ENCODE peak calls at places on chromosomes 11 and 22, in seven cellular contexts. E is CD8-positive, alpha-beta T cell; K is GM12865; H is PC-3; Y is cardiac fibroblast; X is epithelial cell of esophagus; S is H1. W is an unnamed sample.

GRCh38 chr22:26592368-26593015 is 2.6 kb upstream of the TPST2 start:
- DNase-seq in E (no peak), S (no peak), K (peak), H (no peak), X (peak), Y (no peak), W (no peak)

GRCh38 chr11:17156283-17156682 is 51.5 kb downstream of the PIK3C2A start:
- DNase-seq in X (no peak), K (no peak), S (no peak), H (no peak), E (no peak), Y (no peak), W (no peak)

GRCh38 chr11:64809781-64810241 is 540 bp downstream of the MEN1 start:
- DNase-seq in H (peak), Y (no peak), K (peak), S (peak), X (peak), E (no peak), W (no peak)

GRCh38 chr11:66100272-66101037 is 30.4 kb downstream of the PACS1 start:
- DNase-seq in Y (no peak), S (no peak), H (no peak), K (peak), E (peak), X (peak), W (no peak)

GRCh38 chr11:91248199-91248807 is 976.3 kb upstream of the FAT3 start:
- DNase-seq in K (peak), E (no peak), H (peak), S (no peak), Y (peak), X (peak), W (no peak)

GRCh38 chr11:92224394-92225205 is at the start of gene FAT3:
- DNase-seq in K (no peak), X (peak), H (no peak), S (peak), E (no peak), Y (peak), W (peak)

GRCh38 chr11:57376095-57376812 is 4.7 kb downstream of the PRG3 start:
- DNase-seq in X (no peak), K (no peak), S (no peak), E (no peak), Y (no peak), H (no peak), W (no peak)

GRCh38 chr22:23565942-23566715 is 14.0 kb downstream of the IGLL1 start:
- DNase-seq in H (no peak), X (no peak), Y (no peak), K (no peak), S (peak), E (no peak), W (no peak)

GRCh38 chr11:105856954-105857353 is 165.1 kb downstream of the MSANTD4 start:
- DNase-seq in S (no peak), K (no peak), E (no peak), Y (no peak), X (no peak), H (no peak), W (no peak)

GRCh38 chr11:31625868-31626267 is 116.3 kb downstream of the ELP4 start:
- DNase-seq in E (no peak), Y (no peak), K (no peak), S (no peak), H (no peak), X (no peak), W (no peak)

GRCh38 chr11:12922418-12922817 is 86.7 kb upstream of the RASSF10 start:
- DNase-seq in S (no peak), H (no peak), Y (peak), X (no peak), K (no peak), E (no peak), W (no peak)

GRCh38 chr22:26828311-26828710 is 170.9 kb downstream of the MIAT start:
- DNase-seq in S (no peak), Y (no peak), K (peak), H (no peak), X (peak), E (no peak), W (no peak)

GRCh38 chr11:66974724-66975402 is at the start of gene C11orf86:
- DNase-seq in K (no peak), Y (no peak), S (peak), H (no peak), X (no peak), E (no peak), W (no peak)

GRCh38 chr11:70567680-70568503 is 169.6 kb downstream of the CTTN start:
- DNase-seq in S (no peak), E (no peak), H (no peak), K (no peak), Y (peak), X (peak), W (no peak)

GRCh38 chr11:118892515-118892914 is 8.8 kb downstream of the CXCR5 start:
- DNase-seq in E (no peak), X (no peak), H (no peak), K (peak), Y (no peak), S (no peak), W (no peak)

GRCh38 chr22:46798366-46799057 is 36.1 kb downstream of the TBC1D22A start:
- DNase-seq in S (peak), K (peak), E (peak), X (peak), H (peak), Y (peak), W (peak)

GRCh38 chr11:19498986-19499669 is 213.5 kb upstream of the NAV2 start:
- DNase-seq in E (no peak), K (no peak), H (no peak), S (no peak), X (peak), Y (peak), W (no peak)

GRCh38 chr11:78656327-78656726 is 81.7 kb upstream of the NARS2 start:
- DNase-seq in H (no peak), Y (no peak), X (no peak), E (no peak), K (no peak), S (peak), W (no peak)

GRCh38 chr11:4017129-4017528 is 77.5 kb upstream of the RRM1 start:
- DNase-seq in E (no peak), X (no peak), S (no peak), Y (no peak), H (no peak), K (no peak), W (no peak)

GRCh38 chr11:34028407-34028804 is 23.1 kb upstream of the CAPRIN1 start:
- DNase-seq in E (no peak), X (peak), H (no peak), K (no peak), S (no peak), Y (peak), W (peak)

GRCh38 chr11:72348250-72348649 is 86.1 kb downstream of the CLPB start:
- DNase-seq in Y (no peak), E (no peak), K (no peak), S (no peak), H (no peak), X (no peak), W (no peak)
- TF ChIP-seq CTCF in Y (no peak), E (no peak), K (no peak), S (no peak), H (no peak), X (no peak), W (no peak)

GRCh38 chr11:117823294-117823940 is 1.1 kb downstream of the FXYD2 start:
- DNase-seq in H (no peak), X (no peak), E (no peak), S (no peak), K (peak), Y (no peak), W (no peak)
- TF ChIP-seq CTCF in H (peak), X (peak), E (peak), S (peak), K (peak), Y (peak), W (peak)

GRCh38 chr22:19566599-19567382 is 42.6 kb upstream of the CLDN5 start:
- DNase-seq in E (no peak), X (no peak), S (no peak), Y (no peak), H (no peak), K (no peak), W (no peak)
- TF ChIP-seq CTCF in E (no peak), X (no peak), S (no peak), Y (no peak), H (no peak), K (no peak), W (no peak)

GRCh38 chr11:75777461-75778110 is 9.0 kb downstream of the DGAT2 start:
- DNase-seq in S (no peak), X (no peak), E (no peak), K (no peak), H (peak), Y (peak), W (no peak)
- TF ChIP-seq CTCF in S (no peak), X (no peak), E (no peak), K (no peak), H (no peak), Y (no peak), W (no peak)

GRCh38 chr11:125123194-125123946 is 11.9 kb upstream of the TMEM218 start:
- DNase-seq in H (no peak), E (no peak), K (no peak), X (no peak), Y (no peak), S (no peak), W (no peak)

GRCh38 chr11:125129316-125129990 is 18.0 kb upstream of the TMEM218 start:
- DNase-seq in X (no peak), E (no peak), K (no peak), S (no peak), Y (no peak), H (no peak), W (no peak)

GRCh38 chr11:125128450-125128849 is 17.0 kb upstream of the TMEM218 start:
- DNase-seq in H (peak), X (peak), Y (peak), E (no peak), K (no peak), S (no peak), W (no peak)

DNA sequence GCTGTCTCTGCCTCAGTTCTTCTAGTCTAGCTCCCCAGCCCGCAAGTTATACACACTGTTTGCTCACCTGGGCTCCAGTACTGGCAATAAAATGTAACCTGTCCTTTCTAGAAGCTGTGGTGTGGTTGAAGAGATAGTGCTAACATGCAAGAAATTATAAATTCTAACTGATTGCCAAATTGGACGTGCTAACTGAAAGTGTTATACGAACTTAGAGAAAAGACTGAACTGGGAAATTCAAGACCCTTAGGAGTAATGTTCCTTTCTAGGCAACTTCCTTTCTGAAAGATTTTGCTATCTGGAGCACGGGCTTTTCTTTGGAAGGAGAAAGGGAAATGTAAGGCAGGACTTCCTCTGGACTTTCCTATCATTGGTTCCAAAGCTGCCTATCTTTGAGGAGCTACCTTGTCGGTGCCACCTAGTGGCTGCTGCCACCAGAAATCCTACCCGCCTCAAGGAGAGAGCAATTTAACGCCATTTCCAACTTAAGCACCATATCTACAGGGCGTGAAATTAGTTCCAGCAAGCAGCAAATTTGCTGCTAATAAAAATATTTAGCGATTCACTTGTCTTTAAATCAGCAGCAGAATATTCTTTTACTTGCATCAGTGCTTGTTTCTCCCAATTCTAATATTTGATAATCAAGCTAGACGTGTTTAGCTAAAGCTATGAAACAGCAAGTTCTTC is 12.7 kb upstream of the TMEM218 start:
- DNase-seq in S (no peak), H (peak), E (no peak), X (peak), K (peak), Y (peak), W (no peak)
- TF ChIP-seq CTCF in S (peak), H (peak), E (peak), X (peak), K (peak), Y (peak), W (peak)

GRCh38 chr11:121870202-121871045 is 245.6 kb downstream of the BLID start:
- DNase-seq in S (no peak), E (no peak), H (peak), X (peak), K (no peak), Y (peak), W (no peak)
- TF ChIP-seq CTCF in S (no peak), E (no peak), H (peak), X (no peak), K (no peak), Y (no peak), W (no peak)

DNA sequence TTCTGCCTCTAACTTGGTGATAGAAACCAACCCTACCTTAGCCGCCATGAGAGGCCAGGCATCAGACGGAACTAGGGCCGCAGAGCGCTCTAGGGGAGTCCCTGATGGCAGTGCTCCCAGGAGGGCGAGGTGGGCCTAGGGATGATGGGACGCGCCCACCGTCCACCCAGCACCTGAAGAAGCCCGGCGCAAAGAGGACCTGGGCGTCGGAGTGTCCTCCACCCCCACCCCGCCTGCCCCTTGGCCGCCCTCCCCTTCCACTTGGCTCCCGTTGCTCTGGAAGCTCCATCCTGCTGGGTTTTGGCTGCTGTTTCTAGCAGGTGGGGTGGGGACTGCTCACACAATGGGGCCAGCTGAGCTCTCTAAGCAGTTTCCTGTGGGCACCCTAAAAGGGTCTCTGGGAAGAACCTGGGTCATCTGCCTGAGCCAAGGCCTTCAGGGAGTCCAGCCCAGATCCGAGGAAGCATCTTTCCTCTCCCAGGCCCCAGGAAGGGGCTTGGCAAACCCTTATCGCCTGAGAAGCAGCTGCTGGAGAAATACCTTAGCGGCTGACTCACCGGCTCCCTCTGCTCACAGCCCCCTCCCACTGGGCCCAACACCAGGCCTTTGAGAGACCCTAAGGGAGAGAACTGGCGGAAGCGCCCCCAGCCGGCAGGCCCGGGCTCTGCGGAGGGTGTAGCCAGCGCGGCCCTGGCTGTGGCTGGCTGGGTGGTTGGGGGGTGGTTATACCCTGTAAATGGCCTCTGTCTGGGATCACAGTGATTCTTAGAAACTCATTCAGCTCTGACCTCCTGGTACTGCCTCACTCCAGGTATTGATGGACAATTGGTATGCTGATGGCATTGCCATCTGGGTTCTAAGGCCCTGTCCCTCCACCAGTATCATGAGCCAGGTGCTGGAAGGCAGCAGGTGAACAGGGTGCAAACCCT is 19.3 kb downstream of the CREB3L1 start:
- DNase-seq in X (no peak), E (no peak), K (no peak), S (peak), Y (peak), H (peak), W (peak)
- TF ChIP-seq CTCF in X (peak), E (no peak), K (no peak), S (peak), Y (peak), H (no peak), W (peak)

GRCh38 chr11:47236482-47236881 is 12.1 kb downstream of the ACP2 start:
- DNase-seq in X (peak), E (no peak), S (no peak), Y (peak), K (no peak), H (peak), W (no peak)

GRCh38 chr11:47233051-47233450 is 15.6 kb downstream of the ACP2 start:
- DNase-seq in E (no peak), S (no peak), H (no peak), K (no peak), X (no peak), Y (no peak), W (no peak)

GRCh38 chr11:47235163-47235562 is 13.5 kb downstream of the ACP2 start:
- DNase-seq in E (no peak), K (no peak), Y (no peak), X (no peak), S (no peak), H (no peak), W (no peak)

GRCh38 chr11:47234669-47235075 is 13.9 kb downstream of the ACP2 start:
- DNase-seq in H (peak), X (no peak), S (no peak), Y (peak), K (no peak), E (peak), W (no peak)

DNA sequence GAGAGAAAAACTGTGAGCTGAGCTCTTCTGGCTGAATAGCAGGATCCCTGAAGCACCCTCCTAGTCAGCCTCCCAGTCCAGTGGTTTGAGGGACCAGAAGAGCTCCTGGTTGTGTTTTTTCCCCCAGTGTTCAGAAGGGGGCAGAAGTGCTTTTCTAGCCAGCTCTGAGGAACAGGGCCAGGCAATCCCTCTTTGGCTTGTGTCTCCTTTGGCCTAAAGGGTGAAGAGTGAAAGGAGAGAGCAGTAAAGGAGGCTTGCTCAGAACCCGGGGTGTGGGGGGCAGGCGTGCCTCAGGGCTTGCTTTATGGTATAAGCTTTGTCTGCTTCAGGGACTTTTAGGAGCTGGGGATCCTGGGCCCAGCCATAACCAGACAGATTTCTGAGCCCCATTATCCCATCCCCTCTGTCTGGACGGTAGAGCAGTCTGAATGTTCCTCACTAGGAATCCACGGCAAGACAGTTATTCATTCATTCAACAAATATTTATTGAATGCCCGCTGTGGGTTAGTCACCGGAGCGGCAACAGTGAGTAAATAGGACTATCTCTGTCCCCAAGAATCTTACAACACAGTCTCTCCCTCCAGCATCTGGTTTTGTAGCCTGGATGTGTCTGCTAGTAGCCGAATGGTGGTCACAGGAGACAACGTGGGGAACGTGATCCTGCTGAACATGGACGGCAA is 14.5 kb downstream of the ACP2 start:
- DNase-seq in K (no peak), H (peak), E (no peak), X (peak), S (no peak), Y (peak), W (no peak)
- TF ChIP-seq CTCF in K (no peak), H (peak), E (no peak), X (peak), S (peak), Y (peak), W (peak)

GRCh38 chr22:48886604-48887393 is 940.9 kb downstream of the BRD1 start:
- DNase-seq in Y (no peak), K (no peak), S (no peak), X (no peak), E (no peak), H (no peak), W (peak)
- TF ChIP-seq CTCF in Y (no peak), K (no peak), S (no peak), X (no peak), E (no peak), H (no peak), W (no peak)